ENCODE peak calls at places on chromosome 3, in five cellular contexts. F is K562, R is HepG2, L is GM12878, T is H1. M is an unnamed sample.

GRCh38 chr3:52318186-52318793 is 2.2 kb downstream of the DNAH1 start:
- DNase-seq in L (no peak), R (no peak), T (no peak), F (no peak), M (no peak)

GRCh38 chr3:88573472-88573871 is 423.7 kb downstream of the C3orf38 start:
- DNase-seq in L (no peak), R (no peak), F (no peak), T (no peak), M (no peak)

GRCh38 chr3:99974989-99975388 is 139.3 kb downstream of the FILIP1L start:
- DNase-seq in L (no peak), R (no peak), F (no peak), T (no peak), M (no peak)

GRCh38 chr3:127390365-127391025 is 102.6 kb upstream of the PRR20G start:
- DNase-seq in T (no peak), R (no peak), F (no peak), L (no peak), M (no peak)

GRCh38 chr3:155442066-155442465 is 148.6 kb upstream of the STRIT1 start:
- DNase-seq in L (no peak), F (no peak), T (no peak), R (no peak), M (no peak)

GRCh38 chr3:149339931-149340309 is 6.5 kb upstream of the TM4SF18 start:
- DNase-seq in T (peak), R (peak), L (no peak), F (no peak), M (no peak)

GRCh38 chr3:28467414-28467813 is 118.8 kb upstream of the AZI2 start:
- DNase-seq in L (no peak), R (no peak), T (no peak), F (no peak), M (no peak)

GRCh38 chr3:148379763-148380162 is 317.9 kb upstream of the AGTR1 start:
- DNase-seq in F (no peak), R (peak), L (no peak), T (no peak), M (peak)

GRCh38 chr3:151314593-151314992 is 2.0 kb downstream of the GPR87 start:
- DNase-seq in T (no peak), F (no peak), L (no peak), R (no peak), M (no peak)

GRCh38 chr3:160852856-160853255 is 96.8 kb downstream of the PPM1L start:
- DNase-seq in T (no peak), L (no peak), F (no peak), R (no peak), M (no peak)

GRCh38 chr3:149581681-149582349 is 76.0 kb downstream of the WWTR1 start:
- DNase-seq in T (no peak), F (peak), L (no peak), R (no peak), M (no peak)

GRCh38 chr3:74713977-74714376 is 99.5 kb upstream of the CNTN3 start:
- DNase-seq in T (no peak), R (no peak), L (no peak), F (no peak), M (no peak)

GRCh38 chr3:128322030-128323022 is 144.4 kb downstream of the DNAJB8 start:
- DNase-seq in R (no peak), L (no peak), F (peak), T (peak), M (no peak)

GRCh38 chr3:196075013-196075412 is 6.9 kb downstream of the TFRC start:
- DNase-seq in L (no peak), T (no peak), R (no peak), F (no peak), M (no peak)

GRCh38 chr3:131755380-131755779 is 252.6 kb upstream of the MRPL3 start:
- DNase-seq in F (no peak), R (no peak), L (no peak), T (no peak), M (no peak)

GRCh38 chr3:38548154-38548931 is 52.2 kb downstream of the EXOG start:
- DNase-seq in R (no peak), F (no peak), T (no peak), L (no peak), M (no peak)

GRCh38 chr3:46849098-46849631 is 14.1 kb downstream of the MYL3 start:
- DNase-seq in T (no peak), F (no peak), R (no peak), L (no peak), M (no peak)

GRCh38 chr3:160092760-160093159 is 104.1 kb downstream of the IL12A start:
- DNase-seq in L (no peak), R (no peak), F (no peak), T (no peak), M (no peak)

GRCh38 chr3:54069961-54070360 is 52.4 kb upstream of the CACNA2D3 start:
- DNase-seq in F (no peak), T (no peak), L (no peak), R (no peak), M (no peak)

GRCh38 chr3:152183473-152183872 is 85.3 kb upstream of the MBNL1 start:
- DNase-seq in T (no peak), F (peak), L (no peak), R (peak), M (peak)

GRCh38 chr3:128597900-128598299 is 52.7 kb downstream of the RPN1 start:
- DNase-seq in T (no peak), F (no peak), L (no peak), R (no peak), M (no peak)

GRCh38 chr3:126524429-126524988 is 554 bp downstream of the CHST13 start:
- DNase-seq in L (no peak), R (peak), T (no peak), F (no peak), M (peak)

GRCh38 chr3:72725229-72725628 is 123.0 kb downstream of the SHQ1 start:
- DNase-seq in T (no peak), F (no peak), R (no peak), L (no peak), M (no peak)

GRCh38 chr3:149898771-149899170 is 71.9 kb downstream of the PFN2 start:
- DNase-seq in F (peak), T (no peak), L (no peak), R (no peak), M (no peak)

DNA sequence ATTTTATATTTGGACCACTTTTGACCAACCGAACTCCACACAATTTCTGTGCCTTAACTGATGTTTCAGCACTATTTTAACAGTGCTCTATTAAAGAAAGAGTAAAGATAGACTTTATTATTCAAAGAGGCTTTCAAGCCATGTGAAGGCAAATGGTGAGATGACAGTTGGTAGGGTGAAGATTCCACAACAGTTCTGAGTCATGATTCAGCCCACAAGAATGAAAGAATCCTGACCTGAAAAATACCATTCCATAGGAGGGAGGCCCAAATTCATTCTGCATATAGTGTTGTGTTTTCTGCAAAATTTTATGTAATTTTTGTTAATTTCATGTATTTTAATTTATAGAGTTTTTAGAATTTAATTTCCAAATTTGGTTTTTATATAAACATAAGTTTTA is 135.6 kb upstream of the STAC start:
- DNase-seq in T (no peak), F (no peak), R (no peak), L (no peak), M (no peak)
- TF ChIP-seq GABPA in T (no peak), F (no peak), R (no peak), L (no peak), M (no peak)

DNA sequence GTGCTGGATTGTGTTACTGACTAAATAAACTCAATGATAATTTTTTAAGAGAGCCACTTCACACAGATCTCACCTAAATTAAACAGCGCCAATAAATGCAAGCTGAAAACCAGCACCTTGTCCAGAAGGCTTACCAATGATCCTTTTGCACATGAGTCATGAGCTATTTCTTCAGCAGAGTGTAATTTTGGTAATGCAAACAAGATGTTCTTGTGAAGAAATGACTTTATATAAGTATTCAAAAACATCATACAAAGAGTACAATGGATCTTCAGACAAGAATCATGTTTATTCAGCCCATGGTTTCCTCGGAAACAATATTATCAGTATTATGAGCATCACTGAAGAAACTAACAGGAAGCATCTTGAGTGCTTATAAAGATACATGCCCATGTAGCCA is 263.8 kb upstream of the UBE2E2 start:
- DNase-seq in F (no peak), T (no peak), L (no peak), R (no peak), M (no peak)
- TF ChIP-seq TAF1 in F (no peak), T (no peak), L (no peak), R (no peak), M (no peak)

GRCh38 chr3:109131276-109131675 is 5.2 kb upstream of the C3orf85 start:
- DNase-seq in L (no peak), F (no peak), T (no peak), R (no peak), M (no peak)
- TF ChIP-seq GABPA in L (no peak), F (no peak), T (no peak), R (no peak), M (no peak)

GRCh38 chr3:157201648-157202278 is 41.8 kb upstream of the CCNL1 start:
- DNase-seq in F (peak), R (peak), L (no peak), T (no peak), M (peak)
- TF ChIP-seq TAF1 in F (no peak), R (no peak), L (no peak), T (no peak), M (no peak)

DNA sequence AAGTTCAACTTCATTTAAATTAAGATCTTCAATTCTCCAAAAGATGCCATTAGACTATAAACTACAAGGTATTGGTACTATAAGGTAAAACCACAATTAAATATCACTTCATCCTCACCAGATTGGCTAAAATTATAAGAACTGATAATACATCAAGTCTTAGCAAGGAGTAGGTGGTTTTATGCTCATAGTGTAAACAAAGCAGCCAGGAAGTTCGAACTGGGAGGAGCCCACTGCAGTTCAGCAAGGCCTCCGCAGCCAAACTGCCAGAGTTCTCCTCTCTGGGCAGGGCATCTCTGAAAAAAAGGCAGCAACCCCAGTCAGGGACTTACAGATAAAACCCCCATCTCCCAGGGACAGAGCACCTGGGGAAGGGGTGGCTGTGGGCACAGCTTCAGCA is 91.6 kb upstream of the SETMAR start:
- DNase-seq in L (no peak), R (no peak), T (no peak), F (no peak), M (no peak)
- TF ChIP-seq GABPA in L (no peak), R (no peak), T (no peak), F (no peak), M (no peak)

M was measured in SK-N-SH.